ENCODE peak calls at places on chromosomes 6 and 20, in nine cellular contexts. B is A549, H is GM23338, T is HCT116, J is GM12878, C is HepG2, K is K562, Y is SK-N-SH, P is Panc1. I is an unnamed sample.
A peak's percentile ranks its signal among the peaks of the same experiment; 100 is the strongest.

GRCh38 chr6:148967546-148967945 is 220.7 kb downstream of the UST start:
- DNase-seq in H (no peak), Y (no peak), B (no peak), P (no peak), C (no peak), T (no peak), J (no peak), K (no peak), I (no peak)

GRCh38 chr6:20879526-20879925 is 345.3 kb downstream of the CDKAL1 start:
- DNase-seq in K (no peak), T (no peak), J (no peak), P (no peak), B (no peak), H (no peak), C (peak; percentile 37), Y (no peak), I (no peak)

GRCh38 chr6:139060332-139060731 is 31.8 kb downstream of the ABRACL start:
- DNase-seq in K (no peak), J (no peak), Y (no peak), H (no peak), C (no peak), T (no peak), B (no peak), P (no peak), I (no peak)

GRCh38 chr20:52484438-52484837 is 292.9 kb upstream of the ZFP64 start:
- DNase-seq in J (no peak), H (no peak), T (no peak), C (no peak), B (no peak), P (no peak), Y (no peak), K (no peak), I (no peak)

GRCh38 chr20:31392836-31393235 is 2.4 kb upstream of the DEFB119 start:
- DNase-seq in J (no peak), T (no peak), P (no peak), Y (no peak), B (no peak), K (peak; percentile 15), C (no peak), H (no peak), I (no peak)

GRCh38 chr6:169145476-169145875 is 108.2 kb downstream of the THBS2 start:
- DNase-seq in T (no peak), P (no peak), B (no peak), C (no peak), H (no peak), Y (no peak), J (no peak), K (no peak), I (no peak)

GRCh38 chr6:169725270-169726048 is 1.2 kb upstream of the PHF10 start:
- DNase-seq in B (peak; percentile 60), T (no peak), Y (peak; percentile 65), J (no peak), K (peak; percentile 75), H (peak; percentile 65), P (no peak), C (peak; percentile 97), I (no peak)

GRCh38 chr6:73207221-73207837 is 18.0 kb downstream of the KHDC1L start:
- DNase-seq in P (no peak), C (no peak), H (no peak), K (no peak), Y (no peak), T (no peak), B (no peak), J (no peak), I (no peak)

GRCh38 chr20:57361517-57361916 is 10.5 kb downstream of the RAE1 start:
- DNase-seq in T (no peak), Y (no peak), P (no peak), B (no peak), C (no peak), J (no peak), H (no peak), K (no peak), I (no peak)

GRCh38 chr6:22765015-22765414 is 195.6 kb downstream of the HDGFL1 start:
- DNase-seq in H (no peak), T (no peak), C (no peak), J (no peak), Y (no peak), B (no peak), K (no peak), P (no peak), I (no peak)

GRCh38 chr6:99592900-99593299 is 13.7 kb upstream of the PRDM13 start:
- DNase-seq in T (no peak), B (no peak), J (no peak), K (no peak), H (no peak), C (no peak), P (no peak), Y (no peak), I (peak; percentile 84)

GRCh38 chr6:22146581-22147468 is 150.0 kb downstream of the PRL start:
- DNase-seq in P (no peak), Y (peak; percentile 40), B (no peak), T (no peak), K (no peak), H (no peak), C (no peak), J (no peak), I (no peak)

GRCh38 chr6:163814494-163815364 is 400.2 kb downstream of the QKI start:
- DNase-seq in B (peak; percentile 25), H (no peak), K (no peak), C (no peak), Y (no peak), T (no peak), P (no peak), J (peak; percentile 34), I (no peak)

GRCh38 chr20:6265204-6265904 is 142.5 kb upstream of the FERMT1 start:
- DNase-seq in Y (peak; percentile 22), B (peak; percentile 8), C (peak; percentile 55), K (no peak), J (no peak), T (peak; percentile 7), P (peak; percentile 18), H (peak; percentile 61), I (no peak)

GRCh38 chr6:24339932-24340331 is 17.9 kb downstream of the DCDC2 start:
- DNase-seq in Y (no peak), P (no peak), H (no peak), J (no peak), B (no peak), K (no peak), C (no peak), T (no peak), I (no peak)

GRCh38 chr20:57866250-57867106 is 156.7 kb upstream of the PMEPA1 start:
- DNase-seq in B (peak; percentile 12), K (no peak), H (no peak), T (no peak), C (no peak), Y (no peak), P (no peak), J (no peak), I (no peak)

GRCh38 chr6:32153835-32154513 is at the start of gene PPT2:
- DNase-seq in B (peak; percentile 45), P (peak; percentile 71), C (peak; percentile 93), K (peak; percentile 88), J (no peak), T (peak; percentile 90), H (peak; percentile 96), Y (peak; percentile 95), I (peak; percentile 39)
- TF ChIP-seq REST in B (no peak), P (no peak), C (peak; percentile 34), K (peak; percentile 61), J (no peak), T (no peak), H (no peak), Y (no peak), I (no peak)

GRCh38 chr6:109701774-109702173 is 10.7 kb downstream of the FIG4 start:
- DNase-seq in J (no peak), K (no peak), P (no peak), B (no peak), H (no peak), C (no peak), Y (no peak), T (no peak), I (peak; percentile 81)
- TF ChIP-seq REST in J (no peak), K (no peak), P (no peak), B (no peak), H (no peak), C (no peak), Y (no peak), T (no peak), I (no peak)

GRCh38 chr20:37904845-37905244 is 1.9 kb downstream of the VSTM2L start:
- DNase-seq in T (no peak), J (no peak), C (no peak), K (no peak), B (no peak), P (no peak), H (no peak), Y (no peak), I (no peak)

GRCh38 chr20:37907677-37908397 is 4.9 kb downstream of the VSTM2L start:
- DNase-seq in P (no peak), Y (peak; percentile 85), C (no peak), H (peak; percentile 55), J (no peak), K (no peak), T (no peak), B (peak; percentile 81), I (no peak)

GRCh38 chr20:37904008-37904675 is 1.2 kb downstream of the VSTM2L start:
- DNase-seq in C (no peak), K (no peak), B (no peak), P (no peak), Y (no peak), T (no peak), J (no peak), H (no peak), I (no peak)

GRCh38 chr20:37907330-37907676 is 4.4 kb downstream of the VSTM2L start:
- DNase-seq in B (no peak), P (no peak), T (no peak), K (no peak), H (no peak), Y (no peak), C (no peak), J (no peak), I (no peak)

GRCh38 chr20:37905969-37906613 is 3.2 kb downstream of the VSTM2L start:
- DNase-seq in Y (peak; percentile 61), C (no peak), T (no peak), P (no peak), H (no peak), K (no peak), B (no peak), J (no peak), I (no peak)
- TF ChIP-seq REST in Y (no peak), C (no peak), T (no peak), P (no peak), H (no peak), K (no peak), B (no peak), J (no peak), I (no peak)

GRCh38 chr20:38167851-38168760 is 3.0 kb upstream of the TGM2 start:
- DNase-seq in T (no peak), Y (no peak), B (peak; percentile 57), P (no peak), K (no peak), J (no peak), H (peak; percentile 56), C (peak; percentile 92), I (peak; percentile 67)
- TF ChIP-seq REST in T (no peak), Y (peak; percentile 80), B (no peak), P (no peak), K (no peak), J (no peak), H (no peak), C (no peak), I (no peak)

I was measured in HL-60.